ENCODE peak calls at places on chromosomes 11 and 22, in ten cellular contexts. One of them, this sample, is unnamed.

GRCh38 chr22:36986242-36986821 is 32.9 kb downstream of the TST start:
- DNase-seq in iris pigment epithelial cell: no peak
- DNase-seq in adrenal gland: no peak
- DNase-seq in stimulated activated CD8-positive, alpha-beta memory T cell treated with anti-CD3 and anti-CD28 coated beads, Interleukin-2, amount 100 ng/mL, for 1 hour: no peak
- DNase-seq in NCI-H1105: no peak
- DNase-seq in psoas muscle: no peak
- DNase-seq in IMR-90: no peak
- DNase-seq in hepatocyte: no peak
- DNase-seq in kidney glomerular epithelial cell: no peak
- DNase-seq in OCI-LY7: peak; percentile 29
- DNase-seq in this sample: no peak

GRCh38 chr22:20264614-20265452 is 3.3 kb downstream of the RTN4R start:
- DNase-seq in IMR-90: no peak
- DNase-seq in iris pigment epithelial cell: no peak
- DNase-seq in stimulated activated CD8-positive, alpha-beta memory T cell treated with anti-CD3 and anti-CD28 coated beads, Interleukin-2, amount 100 ng/mL, for 1 hour: no peak
- DNase-seq in psoas muscle: no peak
- DNase-seq in OCI-LY7: no peak
- DNase-seq in kidney glomerular epithelial cell: no peak
- DNase-seq in adrenal gland: no peak
- DNase-seq in hepatocyte: no peak
- DNase-seq in NCI-H1105: no peak
- DNase-seq in this sample: no peak

GRCh38 chr11:45765836-45766235 is 39.1 kb upstream of the SLC35C1 start:
- DNase-seq in iris pigment epithelial cell: no peak
- DNase-seq in hepatocyte: no peak
- DNase-seq in OCI-LY7: no peak
- DNase-seq in NCI-H1105: no peak
- DNase-seq in IMR-90: no peak
- DNase-seq in kidney glomerular epithelial cell: no peak
- DNase-seq in adrenal gland: no peak
- DNase-seq in psoas muscle: no peak
- DNase-seq in stimulated activated CD8-positive, alpha-beta memory T cell treated with anti-CD3 and anti-CD28 coated beads, Interleukin-2, amount 100 ng/mL, for 1 hour: no peak
- DNase-seq in this sample: no peak

GRCh38 chr11:118988280-118988679 is 9.7 kb upstream of the CENATAC start:
- DNase-seq in IMR-90: no peak
- DNase-seq in kidney glomerular epithelial cell: no peak
- DNase-seq in stimulated activated CD8-positive, alpha-beta memory T cell treated with anti-CD3 and anti-CD28 coated beads, Interleukin-2, amount 100 ng/mL, for 1 hour: no peak
- DNase-seq in hepatocyte: no peak
- DNase-seq in adrenal gland: no peak
- DNase-seq in psoas muscle: no peak
- DNase-seq in OCI-LY7: no peak
- DNase-seq in iris pigment epithelial cell: no peak
- DNase-seq in NCI-H1105: peak; percentile 46
- DNase-seq in this sample: peak; percentile 96

GRCh38 chr11:110297726-110298297 is 1.4 kb upstream of the RDX start:
- DNase-seq in iris pigment epithelial cell: peak; percentile 41
- DNase-seq in psoas muscle: no peak
- DNase-seq in NCI-H1105: no peak
- DNase-seq in hepatocyte: peak; percentile 16
- DNase-seq in IMR-90: no peak
- DNase-seq in OCI-LY7: no peak
- DNase-seq in kidney glomerular epithelial cell: no peak
- DNase-seq in stimulated activated CD8-positive, alpha-beta memory T cell treated with anti-CD3 and anti-CD28 coated beads, Interleukin-2, amount 100 ng/mL, for 1 hour: no peak
- DNase-seq in adrenal gland: no peak
- DNase-seq in this sample: peak; percentile 78

GRCh38 chr11:82194521-82194920 is 539.1 kb downstream of the FAM181B start:
- DNase-seq in IMR-90: no peak
- DNase-seq in psoas muscle: no peak
- DNase-seq in adrenal gland: no peak
- DNase-seq in OCI-LY7: peak; percentile 8
- DNase-seq in kidney glomerular epithelial cell: no peak
- DNase-seq in NCI-H1105: no peak
- DNase-seq in stimulated activated CD8-positive, alpha-beta memory T cell treated with anti-CD3 and anti-CD28 coated beads, Interleukin-2, amount 100 ng/mL, for 1 hour: no peak
- DNase-seq in iris pigment epithelial cell: no peak
- DNase-seq in hepatocyte: no peak
- DNase-seq in this sample: no peak

GRCh38 chr22:29936186-29936585 is 53.2 kb downstream of the MTMR3 start:
- DNase-seq in adrenal gland: no peak
- DNase-seq in IMR-90: no peak
- DNase-seq in kidney glomerular epithelial cell: no peak
- DNase-seq in psoas muscle: no peak
- DNase-seq in hepatocyte: no peak
- DNase-seq in NCI-H1105: no peak
- DNase-seq in iris pigment epithelial cell: no peak
- DNase-seq in stimulated activated CD8-positive, alpha-beta memory T cell treated with anti-CD3 and anti-CD28 coated beads, Interleukin-2, amount 100 ng/mL, for 1 hour: no peak
- DNase-seq in OCI-LY7: no peak
- DNase-seq in this sample: peak; percentile 13

GRCh38 chr11:23313001-23313400 is 452.7 kb upstream of the CCDC179 start:
- DNase-seq in stimulated activated CD8-positive, alpha-beta memory T cell treated with anti-CD3 and anti-CD28 coated beads, Interleukin-2, amount 100 ng/mL, for 1 hour: no peak
- DNase-seq in hepatocyte: no peak
- DNase-seq in OCI-LY7: no peak
- DNase-seq in IMR-90: no peak
- DNase-seq in psoas muscle: no peak
- DNase-seq in iris pigment epithelial cell: no peak
- DNase-seq in kidney glomerular epithelial cell: no peak
- DNase-seq in adrenal gland: no peak
- DNase-seq in NCI-H1105: no peak
- DNase-seq in this sample: no peak

GRCh38 chr22:23306926-23307325 is 126.6 kb downstream of the BCR start:
- DNase-seq in stimulated activated CD8-positive, alpha-beta memory T cell treated with anti-CD3 and anti-CD28 coated beads, Interleukin-2, amount 100 ng/mL, for 1 hour: no peak
- DNase-seq in iris pigment epithelial cell: no peak
- DNase-seq in adrenal gland: peak; percentile 12
- DNase-seq in kidney glomerular epithelial cell: no peak
- DNase-seq in psoas muscle: no peak
- DNase-seq in NCI-H1105: no peak
- DNase-seq in hepatocyte: no peak
- DNase-seq in OCI-LY7: no peak
- DNase-seq in IMR-90: no peak
- DNase-seq in this sample: no peak